ENCODE peak calls at places on chromosomes 6 and 20, in four cellular contexts. U, K, T and R are unnamed samples. For H3K27me3 and H3K4me1, the result is how much of the 10 kb centered on the place peaks cover.

GRCh38 chr6:138115191-138115590 is 8.0 kb upstream of the PERP start:
- DNase-seq in U (no peak), K (no peak), T (no peak), R (no peak)

GRCh38 chr20:45044084-45044573 is 56.8 kb downstream of the KCNS1 start:
- DNase-seq in U (peak), K (peak), T (no peak), R (peak)

GRCh38 chr20:14406495-14406894 is 69.1 kb upstream of the FLRT3 start:
- DNase-seq in U (no peak), K (peak), T (no peak), R (no peak)

GRCh38 chr20:11814276-11814675 is 103.4 kb upstream of the BTBD3 start:
- DNase-seq in U (no peak), K (no peak), T (no peak), R (no peak)

GRCh38 chr20:61135266-61135665 is 116.8 kb upstream of the CDH4 start:
- DNase-seq in U (no peak), K (no peak), T (no peak), R (no peak)

GRCh38 chr20:64133951-64134407 is 26.6 kb upstream of the NPBWR2 start:
- DNase-seq in U (peak), K (no peak), T (no peak), R (no peak)

GRCh38 chr6:113457156-113457555 is 400.0 kb upstream of the MARCKS start:
- DNase-seq in U (no peak), K (no peak), T (no peak), R (no peak)

GRCh38 chr6:164749126-164749758 is 560.2 kb downstream of the C6orf118 start:
- DNase-seq in U (no peak), K (no peak), T (no peak), R (no peak)

GRCh38 chr6:83429857-83430605 is 820 bp downstream of the ME1 start:
- DNase-seq in U (peak), K (no peak), T (no peak), R (no peak)

GRCh38 chr6:168367285-168367720 is 47.7 kb upstream of the DACT2 start:
- DNase-seq in U (no peak), K (no peak), T (no peak), R (no peak)

GRCh38 chr6:95143408-95144180 is 433.7 kb upstream of the MANEA start:
- DNase-seq in U (no peak), K (no peak), T (no peak), R (no peak)

GRCh38 chr6:4518506-4518905 is 257.7 kb upstream of the CDYL start:
- DNase-seq in U (no peak), K (no peak), T (no peak), R (no peak)

GRCh38 chr6:163588211-163588919 is 173.8 kb downstream of the QKI start:
- DNase-seq in U (no peak), K (no peak), T (no peak), R (no peak)

GRCh38 chr6:33739611-33740010 is 7.1 kb downstream of the IP6K3 start:
- DNase-seq in U (no peak), K (no peak), T (no peak), R (no peak)

GRCh38 chr6:6191476-6191875 is 129.0 kb downstream of the F13A1 start:
- DNase-seq in U (no peak), K (no peak), T (peak), R (no peak)

GRCh38 chr6:12232339-12232738 is 57.8 kb upstream of the EDN1 start:
- DNase-seq in U (no peak), K (no peak), T (no peak), R (no peak)

GRCh38 chr6:17999430-17999829 is 12.0 kb upstream of the KIF13A start:
- DNase-seq in U (no peak), K (no peak), T (peak), R (no peak)

GRCh38 chr20:62887147-62887859 is 25.7 kb upstream of the TCFL5 start:
- DNase-seq in U (peak), K (no peak), T (no peak), R (peak)

GRCh38 chr6:133740784-133741183 is 148.1 kb upstream of the TCF21 start:
- DNase-seq in U (no peak), K (no peak), T (no peak), R (no peak)

GRCh38 chr20:39310363-39311037 is 348.4 kb downstream of the DHX35 start:
- DNase-seq in U (no peak), K (no peak), T (no peak), R (no peak)

GRCh38 chr6:12479885-12480284 is 189.7 kb downstream of the EDN1 start:
- DNase-seq in U (no peak), K (no peak), T (no peak), R (no peak)

GRCh38 chr20:43243672-43244269 is 54.1 kb upstream of the PTPRT start:
- DNase-seq in U (peak), K (no peak), T (no peak), R (no peak)

GRCh38 chr6:33589723-33590530 is 9.9 kb upstream of the BAK1 start:
- DNase-seq in U (peak), K (peak), T (no peak), R (no peak)

GRCh38 chr6:118876814-118877213 is 17.1 kb upstream of the ASF1A start:
- DNase-seq in U (no peak), K (no peak), T (no peak), R (no peak)

GRCh38 chr20:32786059-32786760 is 24.0 kb downstream of the DNMT3B start:
- DNase-seq in U (no peak), K (no peak), T (no peak), R (no peak)

GRCh38 chr20:59778615-59779200 is 154.7 kb downstream of the SYCP2 start:
- DNase-seq in U (no peak), K (no peak), T (peak), R (no peak)

GRCh38 chr20:2800590-2801458 is at the start of gene CPXM1:
- DNase-seq in U (no peak), K (no peak), T (no peak), R (no peak)
- H3K27me3 ChIP-seq in U (under half), K (under half), T (under half), R (under half)

DNA sequence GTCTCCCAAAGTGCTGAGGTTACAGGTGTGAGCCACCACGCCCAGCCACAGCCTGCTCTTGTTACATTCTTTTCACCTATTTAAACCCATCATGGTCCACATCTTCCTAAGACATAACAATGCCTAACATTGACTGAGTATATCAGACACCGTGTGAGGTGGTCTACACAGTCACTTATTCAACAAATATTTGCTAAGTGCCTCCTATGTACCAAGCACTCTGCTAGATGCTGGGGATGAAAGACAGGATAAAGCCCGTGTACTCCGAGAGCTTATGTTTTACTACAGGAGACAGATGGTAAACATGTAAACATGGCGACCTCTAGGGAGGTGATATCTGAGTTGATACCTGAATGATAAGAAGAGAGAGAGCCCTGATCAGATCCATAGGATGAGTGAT is 12.7 kb downstream of the BCL2L1 start:
- DNase-seq in U (no peak), K (no peak), T (no peak), R (no peak)
- H3K4me1 ChIP-seq in U (half or more), K (half or more), T (half or more), R (under half)

GRCh38 chr6:362231-362923 is 29.2 kb upstream of the IRF4 start:
- DNase-seq in U (no peak), K (no peak), T (no peak), R (no peak)
- H3K27me3 ChIP-seq in U (under half), K (under half), T (under half), R (under half)

GRCh38 chr6:24922174-24922573 is 13.6 kb downstream of the RIPOR2 start:
- DNase-seq in U (no peak), K (no peak), T (no peak), R (no peak)
- H3K4me1 ChIP-seq in U (under half), K (under half), T (under half), R (half or more)

GRCh38 chr20:23138682-23139081 is 52.6 kb upstream of the CD93 start:
- DNase-seq in U (no peak), K (no peak), T (no peak), R (no peak)
- H3K27me3 ChIP-seq in U (under half), K (under half), T (under half), R (under half)

GRCh38 chr20:37774143-37774542 is 80.3 kb downstream of the CTNNBL1 start:
- DNase-seq in U (no peak), K (no peak), T (no peak), R (no peak)

GRCh38 chr20:37775200-37775599 is 81.4 kb downstream of the CTNNBL1 start:
- DNase-seq in U (no peak), K (no peak), T (no peak), R (no peak)

GRCh38 chr20:37777556-37777955 is 83.7 kb downstream of the CTNNBL1 start:
- DNase-seq in U (no peak), K (no peak), T (no peak), R (no peak)

GRCh38 chr20:37776049-37776448 is 82.2 kb downstream of the CTNNBL1 start:
- DNase-seq in U (no peak), K (no peak), T (no peak), R (no peak)

DNA sequence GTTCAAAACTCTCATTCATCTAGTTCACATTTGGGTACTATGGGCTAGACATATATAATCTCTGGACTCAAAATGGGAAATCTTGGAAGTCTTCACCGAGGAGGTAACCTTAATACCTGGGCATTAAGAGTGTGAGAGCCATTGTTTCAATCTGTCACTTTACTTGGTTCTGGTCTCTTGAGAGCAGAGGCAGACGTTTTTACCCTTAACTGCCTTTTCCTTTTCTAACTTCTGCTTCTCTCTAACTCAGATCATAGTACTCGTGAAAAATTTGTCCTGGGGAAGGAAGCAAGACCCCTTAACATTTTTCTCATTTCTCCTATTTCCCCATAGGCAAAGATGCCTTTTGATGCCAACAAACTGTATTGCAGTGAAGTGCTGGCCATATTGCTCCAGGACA is 83.2 kb downstream of the CTNNBL1 start:
- DNase-seq in U (no peak), K (no peak), T (no peak), R (no peak)
- H3K4me1 ChIP-seq in U (under half), K (under half), T (under half), R (under half)